ENCODE peak calls at places on chromosomes 7 and 10, in seven cellular contexts. One of them, this sample, is unnamed. For H3K9me3, the result is how much of the 10 kb centered on the place peaks cover.

GRCh38 chr7:7428806-7429205 is 106.9 kb downstream of the COL28A1 start:
- DNase-seq in A549: no peak
- DNase-seq in ovary: no peak
- DNase-seq in CD4-positive, alpha-beta T cell: no peak
- DNase-seq in right atrium auricular region: no peak
- DNase-seq in mucosa of descending colon: no peak
- DNase-seq in thoracic aorta: no peak
- DNase-seq in this sample: no peak

GRCh38 chr7:122402235-122402634 is 97.7 kb upstream of the FEZF1 start:
- DNase-seq in right atrium auricular region: no peak
- DNase-seq in A549: no peak
- DNase-seq in mucosa of descending colon: no peak
- DNase-seq in thoracic aorta: no peak
- DNase-seq in CD4-positive, alpha-beta T cell: no peak
- DNase-seq in ovary: no peak
- DNase-seq in this sample: no peak

GRCh38 chr7:106655703-106656498 is 5.1 kb downstream of the CCDC71L start:
- DNase-seq in ovary: no peak
- DNase-seq in thoracic aorta: no peak
- DNase-seq in mucosa of descending colon: no peak
- DNase-seq in A549: no peak
- DNase-seq in right atrium auricular region: no peak
- DNase-seq in CD4-positive, alpha-beta T cell: no peak
- DNase-seq in this sample: no peak

GRCh38 chr10:117609095-117609821 is 66.7 kb downstream of the EMX2 start:
- DNase-seq in A549: peak
- DNase-seq in CD4-positive, alpha-beta T cell: no peak
- DNase-seq in thoracic aorta: no peak
- DNase-seq in ovary: peak
- DNase-seq in mucosa of descending colon: no peak
- DNase-seq in right atrium auricular region: peak
- DNase-seq in this sample: peak

GRCh38 chr10:25639646-25640045 is 294.4 kb upstream of the MYO3A start:
- DNase-seq in thoracic aorta: no peak
- DNase-seq in A549: no peak
- DNase-seq in right atrium auricular region: no peak
- DNase-seq in mucosa of descending colon: no peak
- DNase-seq in ovary: no peak
- DNase-seq in CD4-positive, alpha-beta T cell: no peak
- DNase-seq in this sample: no peak

GRCh38 chr10:118564652-118565051 is 30.8 kb downstream of the PRLHR start:
- DNase-seq in thoracic aorta: no peak
- DNase-seq in A549: peak
- DNase-seq in ovary: no peak
- DNase-seq in right atrium auricular region: peak
- DNase-seq in mucosa of descending colon: no peak
- DNase-seq in CD4-positive, alpha-beta T cell: no peak
- DNase-seq in this sample: peak

GRCh38 chr7:28958235-28958945 is at the start of gene TRIL:
- DNase-seq in A549: no peak
- DNase-seq in ovary: peak
- DNase-seq in mucosa of descending colon: peak
- DNase-seq in CD4-positive, alpha-beta T cell: no peak
- DNase-seq in thoracic aorta: no peak
- DNase-seq in right atrium auricular region: peak
- DNase-seq in this sample: no peak

GRCh38 chr7:76340617-76341131 is 18.1 kb downstream of the YWHAG start:
- DNase-seq in A549: no peak
- DNase-seq in mucosa of descending colon: no peak
- DNase-seq in ovary: no peak
- DNase-seq in CD4-positive, alpha-beta T cell: no peak
- DNase-seq in right atrium auricular region: no peak
- DNase-seq in thoracic aorta: no peak
- DNase-seq in this sample: no peak

GRCh38 chr10:45432113-45432512 is 58.1 kb downstream of the ALOX5 start:
- DNase-seq in A549: no peak
- DNase-seq in CD4-positive, alpha-beta T cell: no peak
- DNase-seq in ovary: no peak
- DNase-seq in thoracic aorta: no peak
- DNase-seq in right atrium auricular region: peak
- DNase-seq in mucosa of descending colon: no peak
- DNase-seq in this sample: no peak

GRCh38 chr7:16416289-16417282 is 4.8 kb downstream of the CRPPA start:
- DNase-seq in A549: no peak
- DNase-seq in thoracic aorta: no peak
- DNase-seq in ovary: no peak
- DNase-seq in CD4-positive, alpha-beta T cell: no peak
- DNase-seq in mucosa of descending colon: no peak
- DNase-seq in right atrium auricular region: no peak
- DNase-seq in this sample: no peak

GRCh38 chr7:23115991-23116390 is 10.4 kb downstream of the KLHL7 start:
- DNase-seq in mucosa of descending colon: no peak
- DNase-seq in right atrium auricular region: no peak
- DNase-seq in A549: no peak
- DNase-seq in thoracic aorta: no peak
- DNase-seq in CD4-positive, alpha-beta T cell: no peak
- DNase-seq in ovary: no peak
- DNase-seq in this sample: no peak

GRCh38 chr7:116777613-116778380 is 84.6 kb upstream of the CAPZA2 start:
- DNase-seq in ovary: no peak
- DNase-seq in A549: no peak
- DNase-seq in thoracic aorta: no peak
- DNase-seq in mucosa of descending colon: no peak
- DNase-seq in CD4-positive, alpha-beta T cell: no peak
- DNase-seq in right atrium auricular region: no peak
- DNase-seq in this sample: no peak

GRCh38 chr10:49075743-49076142 is 39.6 kb downstream of the VSTM4 start:
- DNase-seq in CD4-positive, alpha-beta T cell: no peak
- DNase-seq in mucosa of descending colon: no peak
- DNase-seq in A549: no peak
- DNase-seq in right atrium auricular region: no peak
- DNase-seq in thoracic aorta: no peak
- DNase-seq in ovary: no peak
- DNase-seq in this sample: no peak

GRCh38 chr7:83469076-83469475 is 179.9 kb downstream of the SEMA3E start:
- DNase-seq in A549: no peak
- DNase-seq in thoracic aorta: no peak
- DNase-seq in mucosa of descending colon: no peak
- DNase-seq in CD4-positive, alpha-beta T cell: no peak
- DNase-seq in ovary: no peak
- DNase-seq in right atrium auricular region: no peak
- DNase-seq in this sample: no peak

GRCh38 chr10:49519717-49520116 is 19.2 kb downstream of the ERCC6 start:
- DNase-seq in thoracic aorta: no peak
- DNase-seq in CD4-positive, alpha-beta T cell: no peak
- DNase-seq in mucosa of descending colon: no peak
- DNase-seq in A549: no peak
- DNase-seq in ovary: no peak
- DNase-seq in right atrium auricular region: no peak
- DNase-seq in this sample: no peak

GRCh38 chr10:95275726-95276366 is 15.0 kb downstream of the PDLIM1 start:
- DNase-seq in ovary: no peak
- DNase-seq in mucosa of descending colon: peak
- DNase-seq in right atrium auricular region: no peak
- DNase-seq in CD4-positive, alpha-beta T cell: no peak
- DNase-seq in thoracic aorta: no peak
- DNase-seq in A549: no peak
- DNase-seq in this sample: no peak

GRCh38 chr7:141071260-141071854 is 2.5 kb upstream of the TMEM178B start:
- DNase-seq in mucosa of descending colon: peak
- DNase-seq in thoracic aorta: no peak
- DNase-seq in ovary: no peak
- DNase-seq in CD4-positive, alpha-beta T cell: peak
- DNase-seq in A549: peak
- DNase-seq in right atrium auricular region: no peak
- DNase-seq in this sample: peak

GRCh38 chr7:39465055-39465929 is 100.9 kb upstream of the YAE1 start:
- DNase-seq in mucosa of descending colon: peak
- DNase-seq in CD4-positive, alpha-beta T cell: peak
- DNase-seq in A549: peak
- DNase-seq in ovary: peak
- DNase-seq in thoracic aorta: no peak
- DNase-seq in right atrium auricular region: no peak
- DNase-seq in this sample: peak
- TF ChIP-seq CTCF in mucosa of descending colon: peak
- TF ChIP-seq CTCF in CD4-positive, alpha-beta T cell: peak
- TF ChIP-seq CTCF in A549: peak
- TF ChIP-seq CTCF in ovary: peak
- TF ChIP-seq CTCF in thoracic aorta: peak
- TF ChIP-seq CTCF in right atrium auricular region: peak
- TF ChIP-seq CTCF in this sample: peak

GRCh38 chr10:42519079-42519478 is 119.3 kb downstream of the ZNF33B start:
- DNase-seq in thoracic aorta: no peak
- DNase-seq in CD4-positive, alpha-beta T cell: no peak
- DNase-seq in right atrium auricular region: no peak
- DNase-seq in A549: no peak
- DNase-seq in ovary: no peak
- DNase-seq in mucosa of descending colon: no peak
- DNase-seq in this sample: no peak
- H3K9me3 ChIP-seq in thoracic aorta: half or more
- H3K9me3 ChIP-seq in CD4-positive, alpha-beta T cell: half or more
- H3K9me3 ChIP-seq in right atrium auricular region: half or more
- H3K9me3 ChIP-seq in A549: half or more
- H3K9me3 ChIP-seq in ovary: under half
- H3K9me3 ChIP-seq in mucosa of descending colon: half or more
- H3K9me3 ChIP-seq in this sample: half or more

GRCh38 chr7:4682621-4683042 is 537 bp downstream of the FOXK1 start:
- DNase-seq in mucosa of descending colon: peak
- DNase-seq in right atrium auricular region: no peak
- DNase-seq in thoracic aorta: no peak
- DNase-seq in CD4-positive, alpha-beta T cell: peak
- DNase-seq in A549: no peak
- DNase-seq in ovary: peak
- DNase-seq in this sample: peak
- TF ChIP-seq CTCF in mucosa of descending colon: no peak
- TF ChIP-seq CTCF in right atrium auricular region: no peak
- TF ChIP-seq CTCF in thoracic aorta: no peak
- TF ChIP-seq CTCF in CD4-positive, alpha-beta T cell: no peak
- TF ChIP-seq CTCF in A549: peak
- TF ChIP-seq CTCF in ovary: no peak
- TF ChIP-seq CTCF in this sample: peak

DNA sequence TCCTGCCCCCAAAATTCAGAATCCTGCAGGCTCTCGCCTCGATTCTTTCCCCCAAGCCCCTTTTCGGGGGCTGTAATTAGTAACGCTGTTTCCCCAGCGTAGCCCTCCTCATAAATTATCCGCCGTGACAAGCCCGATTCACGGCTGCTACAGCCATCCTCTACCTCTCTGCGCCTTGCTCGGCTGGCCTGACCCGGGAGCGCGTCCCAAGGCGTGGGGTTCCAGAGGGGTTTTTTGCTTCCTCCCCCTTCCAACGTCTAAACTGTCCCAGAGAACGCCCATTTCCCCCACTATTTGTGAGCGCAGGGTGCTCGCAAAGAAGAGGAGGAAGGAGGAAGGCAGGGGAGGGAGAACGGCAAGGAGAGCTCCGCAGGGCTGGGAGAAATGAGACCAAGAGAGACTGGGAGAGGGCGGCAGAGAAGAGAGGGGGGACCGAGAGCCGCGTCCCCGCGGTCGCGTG is 889 bp downstream of the HOXA5 start:
- DNase-seq in ovary: no peak
- DNase-seq in thoracic aorta: no peak
- DNase-seq in A549: no peak
- DNase-seq in mucosa of descending colon: peak
- DNase-seq in CD4-positive, alpha-beta T cell: no peak
- DNase-seq in right atrium auricular region: no peak
- DNase-seq in this sample: peak
- H3K9me3 ChIP-seq in ovary: under half
- H3K9me3 ChIP-seq in thoracic aorta: under half
- H3K9me3 ChIP-seq in A549: under half
- H3K9me3 ChIP-seq in mucosa of descending colon: under half
- H3K9me3 ChIP-seq in CD4-positive, alpha-beta T cell: under half
- H3K9me3 ChIP-seq in right atrium auricular region: under half
- H3K9me3 ChIP-seq in this sample: under half